ENCODE peak calls at places on chromosomes 12 and 14, in six cellular contexts. One of them, this sample, is unnamed.

GRCh38 chr12:3746758-3747157 is 6.2 kb downstream of the CRACR2A start:
- DNase-seq in GM12878: no peak
- DNase-seq in A549: no peak
- DNase-seq in endothelial cell of umbilical vein: no peak
- DNase-seq in HepG2: no peak
- DNase-seq in K562: no peak
- DNase-seq in this sample: no peak

GRCh38 chr12:6222009-6222702 is 22.0 kb downstream of the CD9 start:
- DNase-seq in K562: no peak
- DNase-seq in GM12878: no peak
- DNase-seq in endothelial cell of umbilical vein: peak; percentile 56
- DNase-seq in A549: no peak
- DNase-seq in HepG2: peak; percentile 46
- DNase-seq in this sample: no peak

GRCh38 chr12:98909749-98910148 is 264.7 kb downstream of the APAF1 start:
- DNase-seq in HepG2: no peak
- DNase-seq in K562: no peak
- DNase-seq in GM12878: no peak
- DNase-seq in A549: no peak
- DNase-seq in endothelial cell of umbilical vein: no peak
- DNase-seq in this sample: no peak

GRCh38 chr12:21906919-21907642 is 34.1 kb downstream of the ABCC9 start:
- DNase-seq in endothelial cell of umbilical vein: no peak
- DNase-seq in GM12878: no peak
- DNase-seq in HepG2: no peak
- DNase-seq in K562: no peak
- DNase-seq in A549: no peak
- DNase-seq in this sample: no peak

GRCh38 chr14:100408350-100409015 is 85.3 kb downstream of the SLC25A47 start:
- DNase-seq in endothelial cell of umbilical vein: no peak
- DNase-seq in K562: peak; percentile 67
- DNase-seq in GM12878: no peak
- DNase-seq in A549: peak; percentile 83
- DNase-seq in HepG2: no peak
- DNase-seq in this sample: peak; percentile 73

GRCh38 chr14:94411638-94412037 is 23.2 kb upstream of the SERPINA1 start:
- DNase-seq in endothelial cell of umbilical vein: no peak
- DNase-seq in GM12878: no peak
- DNase-seq in A549: no peak
- DNase-seq in HepG2: peak; percentile 40
- DNase-seq in K562: no peak
- DNase-seq in this sample: no peak

GRCh38 chr12:123367511-123367910 is 2.9 kb upstream of the SBNO1 start:
- DNase-seq in endothelial cell of umbilical vein: no peak
- DNase-seq in GM12878: no peak
- DNase-seq in K562: no peak
- DNase-seq in HepG2: no peak
- DNase-seq in A549: peak; percentile 36
- DNase-seq in this sample: no peak

GRCh38 chr12:93302331-93303229 is 75.1 kb upstream of the NUDT4 start:
- DNase-seq in endothelial cell of umbilical vein: peak; percentile 73
- DNase-seq in K562: peak; percentile 32
- DNase-seq in HepG2: no peak
- DNase-seq in GM12878: no peak
- DNase-seq in A549: no peak
- DNase-seq in this sample: no peak

GRCh38 chr14:20427231-20428009 is 8.5 kb downstream of the KLHL33 start:
- DNase-seq in endothelial cell of umbilical vein: peak; percentile 72
- DNase-seq in HepG2: peak; percentile 68
- DNase-seq in A549: peak; percentile 20
- DNase-seq in GM12878: peak; percentile 71
- DNase-seq in K562: peak; percentile 34
- DNase-seq in this sample: peak; percentile 79

GRCh38 chr14:63269561-63270225 is 49.0 kb downstream of the GPHB5 start:
- DNase-seq in HepG2: no peak
- DNase-seq in GM12878: no peak
- DNase-seq in endothelial cell of umbilical vein: no peak
- DNase-seq in A549: no peak
- DNase-seq in K562: no peak
- DNase-seq in this sample: no peak

GRCh38 chr12:82896979-82897378 is 210.3 kb downstream of the TMTC2 start:
- DNase-seq in A549: peak; percentile 45
- DNase-seq in HepG2: no peak
- DNase-seq in GM12878: no peak
- DNase-seq in endothelial cell of umbilical vein: peak; percentile 8
- DNase-seq in K562: no peak
- DNase-seq in this sample: peak; percentile 19

DNA sequence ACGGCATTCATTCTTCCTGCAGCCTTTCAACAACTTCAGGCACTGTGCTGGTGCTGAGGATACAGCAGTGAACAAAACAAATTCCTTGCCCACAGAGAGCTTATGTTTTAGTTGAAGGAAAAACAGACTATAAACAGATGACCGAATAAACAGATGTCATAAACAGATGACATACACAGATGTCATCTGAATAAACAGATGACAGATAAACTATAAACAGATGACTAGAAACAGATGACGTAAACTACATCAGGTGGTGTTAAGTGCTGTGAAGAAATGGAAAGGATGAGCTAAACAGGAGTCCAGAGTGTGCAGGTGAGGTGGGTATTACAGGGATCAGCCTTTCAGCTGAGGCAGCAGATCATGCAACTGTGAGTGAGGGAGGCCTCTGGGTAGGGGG is 80.9 kb downstream of the FAR2 start:
- DNase-seq in K562: no peak
- DNase-seq in GM12878: no peak
- DNase-seq in HepG2: no peak
- DNase-seq in A549: no peak
- DNase-seq in endothelial cell of umbilical vein: no peak
- DNase-seq in this sample: no peak
- TF ChIP-seq MYC in K562: no peak
- TF ChIP-seq MYC in GM12878: no peak
- TF ChIP-seq MYC in HepG2: no peak
- TF ChIP-seq MYC in A549: no peak
- TF ChIP-seq MYC in endothelial cell of umbilical vein: no peak
- TF ChIP-seq MYC in this sample: no peak

GRCh38 chr14:92922883-92923743 is at the start of gene CHGA:
- DNase-seq in GM12878: no peak
- DNase-seq in K562: peak; percentile 77
- DNase-seq in endothelial cell of umbilical vein: peak; percentile 40
- DNase-seq in HepG2: peak; percentile 36
- DNase-seq in A549: peak; percentile 38
- DNase-seq in this sample: peak; percentile 57
- H3K4me3 ChIP-seq in GM12878: no peak within 1 kb of the TSS
- H3K4me3 ChIP-seq in K562: no peak within 1 kb of the TSS
- H3K4me3 ChIP-seq in endothelial cell of umbilical vein: no peak within 1 kb of the TSS
- H3K4me3 ChIP-seq in HepG2: no peak within 1 kb of the TSS
- H3K4me3 ChIP-seq in A549: peak within 1 kb of the TSS; percentile 61
- H3K4me3 ChIP-seq in this sample: no peak within 1 kb of the TSS

GRCh38 chr14:103733651-103734050 is 18.0 kb downstream of the ZFYVE21 start:
- DNase-seq in K562: no peak
- DNase-seq in A549: no peak
- DNase-seq in GM12878: no peak
- DNase-seq in HepG2: no peak
- DNase-seq in endothelial cell of umbilical vein: no peak
- DNase-seq in this sample: no peak
- TF ChIP-seq MYC in K562: no peak
- TF ChIP-seq MYC in A549: no peak
- TF ChIP-seq MYC in GM12878: no peak
- TF ChIP-seq MYC in HepG2: no peak
- TF ChIP-seq MYC in endothelial cell of umbilical vein: no peak
- TF ChIP-seq MYC in this sample: no peak

GRCh38 chr12:46659844-46660243 is 166.0 kb downstream of the SLC38A4 start:
- DNase-seq in K562: no peak
- DNase-seq in A549: no peak
- DNase-seq in HepG2: no peak
- DNase-seq in endothelial cell of umbilical vein: peak; percentile 86
- DNase-seq in GM12878: no peak
- DNase-seq in this sample: peak; percentile 27

GRCh38 chr12:46657416-46658411 is 168.1 kb downstream of the SLC38A4 start:
- DNase-seq in K562: no peak
- DNase-seq in HepG2: no peak
- DNase-seq in GM12878: no peak
- DNase-seq in endothelial cell of umbilical vein: peak; percentile 43
- DNase-seq in A549: no peak
- DNase-seq in this sample: no peak

GRCh38 chr12:46660719-46661118 is 165.1 kb downstream of the SLC38A4 start:
- DNase-seq in A549: no peak
- DNase-seq in endothelial cell of umbilical vein: no peak
- DNase-seq in HepG2: no peak
- DNase-seq in K562: no peak
- DNase-seq in GM12878: no peak
- DNase-seq in this sample: peak; percentile 76

GRCh38 chr12:46660276-46660675 is 165.5 kb downstream of the SLC38A4 start:
- DNase-seq in endothelial cell of umbilical vein: peak; percentile 52
- DNase-seq in A549: no peak
- DNase-seq in GM12878: no peak
- DNase-seq in HepG2: no peak
- DNase-seq in K562: no peak
- DNase-seq in this sample: peak; percentile 25

GRCh38 chr12:46659032-46659703 is 166.6 kb downstream of the SLC38A4 start:
- DNase-seq in HepG2: no peak
- DNase-seq in A549: no peak
- DNase-seq in endothelial cell of umbilical vein: peak; percentile 22
- DNase-seq in K562: no peak
- DNase-seq in GM12878: no peak
- DNase-seq in this sample: no peak
- H3K4me3 ChIP-seq in HepG2: no peak overlapping the region
- H3K4me3 ChIP-seq in A549: no peak overlapping the region
- H3K4me3 ChIP-seq in endothelial cell of umbilical vein: no peak overlapping the region
- H3K4me3 ChIP-seq in K562: no peak overlapping the region
- H3K4me3 ChIP-seq in GM12878: no peak overlapping the region
- H3K4me3 ChIP-seq in this sample: no peak overlapping the region

GRCh38 chr14:52917732-52918131 is 33.1 kb downstream of the FERMT2 start:
- DNase-seq in GM12878: no peak
- DNase-seq in A549: no peak
- DNase-seq in K562: no peak
- DNase-seq in endothelial cell of umbilical vein: peak; percentile 45
- DNase-seq in HepG2: no peak
- DNase-seq in this sample: no peak

GRCh38 chr14:52919971-52920370 is 30.9 kb downstream of the FERMT2 start:
- DNase-seq in A549: no peak
- DNase-seq in endothelial cell of umbilical vein: peak; percentile 51
- DNase-seq in K562: no peak
- DNase-seq in GM12878: no peak
- DNase-seq in HepG2: no peak
- DNase-seq in this sample: no peak

GRCh38 chr14:52922656-52923055 is 28.2 kb downstream of the FERMT2 start:
- DNase-seq in HepG2: no peak
- DNase-seq in endothelial cell of umbilical vein: peak; percentile 37
- DNase-seq in K562: no peak
- DNase-seq in GM12878: no peak
- DNase-seq in A549: no peak
- DNase-seq in this sample: no peak

GRCh38 chr14:52922059-52922458 is 28.8 kb downstream of the FERMT2 start:
- DNase-seq in endothelial cell of umbilical vein: no peak
- DNase-seq in A549: no peak
- DNase-seq in HepG2: no peak
- DNase-seq in K562: no peak
- DNase-seq in GM12878: no peak
- DNase-seq in this sample: no peak

DNA sequence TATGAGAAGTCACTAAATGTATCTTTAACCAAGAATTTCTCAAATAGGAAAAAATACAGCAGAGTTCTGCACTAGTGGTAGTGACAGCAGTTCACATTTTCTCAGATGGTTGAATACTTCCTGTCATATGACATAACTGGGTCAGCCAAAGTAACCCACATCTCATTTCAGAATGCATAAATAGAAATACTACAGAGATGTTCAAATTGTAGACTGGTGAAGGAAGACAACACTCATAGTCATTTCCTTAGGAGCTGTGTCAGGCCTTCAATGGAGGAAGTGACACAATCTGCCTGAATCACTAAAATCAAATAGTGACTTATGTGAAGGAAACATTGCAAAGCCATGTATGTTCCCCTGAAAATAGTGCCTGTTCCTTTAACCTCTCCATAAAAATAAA is 32.4 kb downstream of the FERMT2 start:
- DNase-seq in endothelial cell of umbilical vein: peak; percentile 95
- DNase-seq in K562: no peak
- DNase-seq in GM12878: peak; percentile 62
- DNase-seq in A549: peak; percentile 33
- DNase-seq in HepG2: no peak
- DNase-seq in this sample: peak; percentile 57
- TF ChIP-seq MYC in endothelial cell of umbilical vein: no peak
- TF ChIP-seq MYC in K562: no peak
- TF ChIP-seq MYC in GM12878: no peak
- TF ChIP-seq MYC in A549: no peak
- TF ChIP-seq MYC in HepG2: no peak
- TF ChIP-seq MYC in this sample: no peak